ENCODE peak calls at places on chromosome 14, in seven cellular contexts. V, Q, I, D, L, A and F are unnamed samples.

GRCh38 chr14:104283197-104284106 is 145.1 kb downstream of the KIF26A start:
- DNase-seq in V (no peak), Q (peak), I (no peak), D (no peak), L (no peak), A (no peak), F (peak)

GRCh38 chr14:63857467-63858030 is 4.7 kb downstream of the SYNE2 start:
- DNase-seq in V (no peak), Q (no peak), I (no peak), D (no peak), L (no peak), A (no peak), F (no peak)

GRCh38 chr14:101499080-101499479 is 62.2 kb upstream of the DIO3 start:
- DNase-seq in V (no peak), Q (peak), I (no peak), D (no peak), L (no peak), A (no peak), F (no peak)

GRCh38 chr14:68945585-68946289 is 33.4 kb downstream of the ACTN1 start:
- DNase-seq in V (no peak), Q (no peak), I (no peak), D (no peak), L (no peak), A (no peak), F (no peak)

GRCh38 chr14:90554341-90554740 is 157.5 kb downstream of the CALM1 start:
- DNase-seq in V (peak), Q (peak), I (no peak), D (no peak), L (no peak), A (no peak), F (no peak)

GRCh38 chr14:75259510-75259855 is 19.1 kb upstream of the FOS start:
- DNase-seq in V (no peak), Q (no peak), I (no peak), D (no peak), L (no peak), A (no peak), F (no peak)

GRCh38 chr14:31167032-31167431 is 40.6 kb downstream of the HECTD1 start:
- DNase-seq in V (no peak), Q (no peak), I (no peak), D (no peak), L (no peak), A (no peak), F (no peak)

GRCh38 chr14:58072288-58073071 is 79.5 kb downstream of the ARMH4 start:
- DNase-seq in V (peak), Q (peak), I (peak), D (peak), L (peak), A (no peak), F (peak)

GRCh38 chr14:69318901-69319475 is 59.0 kb downstream of the GALNT16 start:
- DNase-seq in V (no peak), Q (no peak), I (no peak), D (no peak), L (no peak), A (no peak), F (no peak)

GRCh38 chr14:103401223-103402214 is 16.3 kb downstream of the MARK3 start:
- DNase-seq in V (no peak), Q (no peak), I (no peak), D (peak), L (no peak), A (no peak), F (no peak)

GRCh38 chr14:79971330-79971729 is 240.0 kb downstream of the DIO2 start:
- DNase-seq in V (no peak), Q (no peak), I (no peak), D (no peak), L (no peak), A (no peak), F (no peak)

GRCh38 chr14:20866963-20867362 is 24.2 kb upstream of the RNASE3 start:
- DNase-seq in V (no peak), Q (no peak), I (no peak), D (peak), L (no peak), A (no peak), F (peak)

GRCh38 chr14:69101331-69101826 is 51.5 kb downstream of the DCAF5 start:
- DNase-seq in V (no peak), Q (no peak), I (no peak), D (no peak), L (no peak), A (no peak), F (no peak)

GRCh38 chr14:83559721-83560120 is 1970.2 kb upstream of the FLRT2 start:
- DNase-seq in V (no peak), Q (no peak), I (no peak), D (no peak), L (no peak), A (no peak), F (no peak)

GRCh38 chr14:53956427-53957201 is at the start of gene BMP4:
- DNase-seq in V (peak), Q (peak), I (peak), D (peak), L (no peak), A (no peak), F (peak)

GRCh38 chr14:30417121-30417520 is 141.8 kb upstream of the G2E3 start:
- DNase-seq in V (no peak), Q (no peak), I (no peak), D (no peak), L (no peak), A (no peak), F (no peak)

GRCh38 chr14:50816419-50817047 is 14.4 kb downstream of the NIN start:
- DNase-seq in V (no peak), Q (no peak), I (no peak), D (no peak), L (no peak), A (no peak), F (no peak)

GRCh38 chr14:75648066-75648838 is 12.4 kb downstream of the ERG28 start:
- DNase-seq in V (no peak), Q (peak), I (no peak), D (no peak), L (no peak), A (no peak), F (no peak)

GRCh38 chr14:99271288-99271941 is 582 bp downstream of the BCL11B start:
- DNase-seq in V (no peak), Q (no peak), I (no peak), D (no peak), L (no peak), A (no peak), F (peak)